ENCODE peak calls at places on chromosomes 5 and 9, in four cellular contexts. One of them, this sample, is unnamed.

GRCh38 chr5:99104538-99105132 is 175.8 kb upstream of the CHD1 start:
- DNase-seq in AG20443: peak; percentile 34
- DNase-seq in left ventricle myocardium inferior: no peak
- DNase-seq in activated CD8-positive, alpha-beta memory T cell treated with anti-CD3 and anti-CD28 coated beads, Interleukin-2, amount 50 U/mL, for 48 hours: no peak
- DNase-seq in this sample: no peak

GRCh38 chr5:81800797-81801196 is 49.9 kb upstream of the SSBP2 start:
- DNase-seq in left ventricle myocardium inferior: no peak
- DNase-seq in AG20443: peak; percentile 25
- DNase-seq in activated CD8-positive, alpha-beta memory T cell treated with anti-CD3 and anti-CD28 coated beads, Interleukin-2, amount 50 U/mL, for 48 hours: no peak
- DNase-seq in this sample: no peak

GRCh38 chr9:121748080-121748479 is 96.6 kb downstream of the DAB2IP start:
- DNase-seq in activated CD8-positive, alpha-beta memory T cell treated with anti-CD3 and anti-CD28 coated beads, Interleukin-2, amount 50 U/mL, for 48 hours: no peak
- DNase-seq in left ventricle myocardium inferior: no peak
- DNase-seq in AG20443: peak; percentile 69
- DNase-seq in this sample: no peak

GRCh38 chr9:86644315-86645034 is 290.3 kb upstream of the TUT7 start:
- DNase-seq in AG20443: no peak
- DNase-seq in activated CD8-positive, alpha-beta memory T cell treated with anti-CD3 and anti-CD28 coated beads, Interleukin-2, amount 50 U/mL, for 48 hours: no peak
- DNase-seq in left ventricle myocardium inferior: no peak
- DNase-seq in this sample: no peak

GRCh38 chr5:92801921-92802320 is 779.1 kb downstream of the NR2F1-AS1 start:
- DNase-seq in left ventricle myocardium inferior: no peak
- DNase-seq in AG20443: no peak
- DNase-seq in activated CD8-positive, alpha-beta memory T cell treated with anti-CD3 and anti-CD28 coated beads, Interleukin-2, amount 50 U/mL, for 48 hours: no peak
- DNase-seq in this sample: no peak

GRCh38 chr9:13769006-13769405 is 489.5 kb upstream of the MPDZ start:
- DNase-seq in activated CD8-positive, alpha-beta memory T cell treated with anti-CD3 and anti-CD28 coated beads, Interleukin-2, amount 50 U/mL, for 48 hours: no peak
- DNase-seq in AG20443: no peak
- DNase-seq in left ventricle myocardium inferior: no peak
- DNase-seq in this sample: no peak

GRCh38 chr9:90702431-90702830 is 59.8 kb upstream of the DIRAS2 start:
- DNase-seq in AG20443: no peak
- DNase-seq in activated CD8-positive, alpha-beta memory T cell treated with anti-CD3 and anti-CD28 coated beads, Interleukin-2, amount 50 U/mL, for 48 hours: no peak
- DNase-seq in left ventricle myocardium inferior: no peak
- DNase-seq in this sample: no peak

GRCh38 chr5:59423021-59423420 is 470.5 kb downstream of the PDE4D start:
- DNase-seq in left ventricle myocardium inferior: no peak
- DNase-seq in activated CD8-positive, alpha-beta memory T cell treated with anti-CD3 and anti-CD28 coated beads, Interleukin-2, amount 50 U/mL, for 48 hours: no peak
- DNase-seq in AG20443: no peak
- DNase-seq in this sample: no peak

GRCh38 chr9:137446851-137447471 is 5.8 kb upstream of the ENTPD8 start:
- DNase-seq in left ventricle myocardium inferior: no peak
- DNase-seq in activated CD8-positive, alpha-beta memory T cell treated with anti-CD3 and anti-CD28 coated beads, Interleukin-2, amount 50 U/mL, for 48 hours: no peak
- DNase-seq in AG20443: peak; percentile 57
- DNase-seq in this sample: no peak